ENCODE peak calls at places on chromosome 13, in four cellular contexts. One of them, this sample, is unnamed.

GRCh38 chr13:109344552-109345157 is 441.7 kb downstream of the IRS2 start:
- DNase-seq in GM12878: no peak
- DNase-seq in K562: no peak
- DNase-seq in HepG2: peak; percentile 10
- DNase-seq in this sample: peak; percentile 37

GRCh38 chr13:73056054-73056962 is 2.5 kb upstream of the KLF5 start:
- DNase-seq in GM12878: no peak
- DNase-seq in K562: no peak
- DNase-seq in HepG2: peak; percentile 70
- DNase-seq in this sample: no peak

GRCh38 chr13:102847272-102848234 is 1.7 kb downstream of the ERCC5 start:
- DNase-seq in GM12878: no peak
- DNase-seq in K562: no peak
- DNase-seq in HepG2: no peak
- DNase-seq in this sample: peak; percentile 17

GRCh38 chr13:57634829-57635165 is 3.3 kb downstream of the PCDH17 start:
- DNase-seq in GM12878: no peak
- DNase-seq in K562: no peak
- DNase-seq in HepG2: no peak
- DNase-seq in this sample: peak; percentile 43

GRCh38 chr13:60509601-60510386 is 112.8 kb downstream of the TDRD3 start:
- DNase-seq in GM12878: no peak
- DNase-seq in K562: no peak
- DNase-seq in HepG2: no peak
- DNase-seq in this sample: no peak

GRCh38 chr13:112968380-112968909 is 569 bp upstream of the MCF2L start:
- DNase-seq in GM12878: no peak
- DNase-seq in K562: no peak
- DNase-seq in HepG2: no peak
- DNase-seq in this sample: peak; percentile 82

GRCh38 chr13:77872995-77873394 is 45.6 kb downstream of the EDNRB start:
- DNase-seq in GM12878: no peak
- DNase-seq in K562: no peak
- DNase-seq in HepG2: no peak
- DNase-seq in this sample: no peak

GRCh38 chr13:107866007-107866665 is 349.2 kb downstream of the LIG4 start:
- DNase-seq in GM12878: no peak
- DNase-seq in K562: peak; percentile 59
- DNase-seq in HepG2: no peak
- DNase-seq in this sample: peak; percentile 77

GRCh38 chr13:94329754-94330551 is 149.5 kb downstream of the DCT start:
- DNase-seq in GM12878: no peak
- DNase-seq in K562: no peak
- DNase-seq in HepG2: peak; percentile 28
- DNase-seq in this sample: no peak

GRCh38 chr13:110820311-110820710 is 94.6 kb downstream of the ANKRD10 start:
- DNase-seq in GM12878: no peak
- DNase-seq in K562: no peak
- DNase-seq in HepG2: no peak
- DNase-seq in this sample: no peak

GRCh38 chr13:33639640-33640080 is 178.3 kb upstream of the RFC3 start:
- DNase-seq in GM12878: peak; percentile 40
- DNase-seq in K562: no peak
- DNase-seq in HepG2: peak; percentile 43
- DNase-seq in this sample: no peak

GRCh38 chr13:66887088-66887487 is 343.0 kb downstream of the PCDH9 start:
- DNase-seq in GM12878: peak; percentile 13
- DNase-seq in K562: no peak
- DNase-seq in HepG2: no peak
- DNase-seq in this sample: peak; percentile 8

GRCh38 chr13:77026255-77026782 is 640 bp downstream of the FBXL3 start:
- DNase-seq in GM12878: peak; percentile 42
- DNase-seq in K562: peak; percentile 76
- DNase-seq in HepG2: peak; percentile 63
- DNase-seq in this sample: peak; percentile 83

GRCh38 chr13:20492641-20493040 is 33.0 kb downstream of the CRYL1 start:
- DNase-seq in GM12878: no peak
- DNase-seq in K562: peak; percentile 18
- DNase-seq in HepG2: peak; percentile 46
- DNase-seq in this sample: no peak

GRCh38 chr13:110138009-110138699 is 168.8 kb downstream of the COL4A1 start:
- DNase-seq in GM12878: peak; percentile 36
- DNase-seq in K562: peak; percentile 21
- DNase-seq in HepG2: peak; percentile 8
- DNase-seq in this sample: peak; percentile 79

GRCh38 chr13:38872693-38873092 is 117.9 kb downstream of the STOML3 start:
- DNase-seq in GM12878: no peak
- DNase-seq in K562: peak; percentile 9
- DNase-seq in HepG2: peak; percentile 35
- DNase-seq in this sample: peak; percentile 41

GRCh38 chr13:26784704-26785639 is 24.4 kb upstream of the GPR12 start:
- DNase-seq in GM12878: no peak
- DNase-seq in K562: no peak
- DNase-seq in HepG2: no peak
- DNase-seq in this sample: no peak

GRCh38 chr13:83709751-83710515 is 172.3 kb downstream of the SLITRK1 start:
- DNase-seq in GM12878: no peak
- DNase-seq in K562: no peak
- DNase-seq in HepG2: no peak
- DNase-seq in this sample: no peak

GRCh38 chr13:109787135-109787954 is 962 bp upstream of the IRS2 start:
- DNase-seq in GM12878: no peak
- DNase-seq in K562: peak; percentile 41
- DNase-seq in HepG2: no peak
- DNase-seq in this sample: peak; percentile 73

GRCh38 chr13:110509971-110510786 is 51.3 kb downstream of the RAB20 start:
- DNase-seq in GM12878: no peak
- DNase-seq in K562: peak; percentile 37
- DNase-seq in HepG2: no peak
- DNase-seq in this sample: no peak

GRCh38 chr13:113882266-113882627 is 18.4 kb upstream of the GAS6 start:
- DNase-seq in GM12878: no peak
- DNase-seq in K562: no peak
- DNase-seq in HepG2: no peak
- DNase-seq in this sample: no peak

GRCh38 chr13:46679369-46680180 is 117.4 kb downstream of the ESD start:
- DNase-seq in GM12878: peak; percentile 53
- DNase-seq in K562: no peak
- DNase-seq in HepG2: peak; percentile 9
- DNase-seq in this sample: peak; percentile 64

GRCh38 chr13:110340812-110341444 is 33.8 kb downstream of the COL4A2 start:
- DNase-seq in GM12878: no peak
- DNase-seq in K562: no peak
- DNase-seq in HepG2: no peak
- DNase-seq in this sample: no peak

GRCh38 chr13:77372275-77372674 is 45.4 kb upstream of the MYCBP2 start:
- DNase-seq in GM12878: no peak
- DNase-seq in K562: no peak
- DNase-seq in HepG2: no peak
- DNase-seq in this sample: no peak

GRCh38 chr13:29713841-29714240 is 118.4 kb upstream of the SLC7A1 start:
- DNase-seq in GM12878: no peak
- DNase-seq in K562: peak; percentile 21
- DNase-seq in HepG2: no peak
- DNase-seq in this sample: peak; percentile 33

GRCh38 chr13:84997858-84998257 is 801.4 kb downstream of the SLITRK6 start:
- DNase-seq in GM12878: no peak
- DNase-seq in K562: no peak
- DNase-seq in HepG2: no peak
- DNase-seq in this sample: no peak

GRCh38 chr13:48009298-48009697 is 8.2 kb upstream of the SUCLA2 start:
- DNase-seq in GM12878: no peak
- DNase-seq in K562: no peak
- DNase-seq in HepG2: peak; percentile 44
- DNase-seq in this sample: no peak

GRCh38 chr13:21011378-21011777 is 50.0 kb downstream of the LATS2 start:
- DNase-seq in GM12878: no peak
- DNase-seq in K562: no peak
- DNase-seq in HepG2: no peak
- DNase-seq in this sample: no peak

GRCh38 chr13:72204291-72204690 is 337.3 kb upstream of the DACH1 start:
- DNase-seq in GM12878: no peak
- DNase-seq in K562: no peak
- DNase-seq in HepG2: no peak
- DNase-seq in this sample: no peak

GRCh38 chr13:35549481-35549880 is 73.0 kb upstream of the MAB21L1 start:
- DNase-seq in GM12878: peak; percentile 15
- DNase-seq in K562: no peak
- DNase-seq in HepG2: peak; percentile 1
- DNase-seq in this sample: no peak

GRCh38 chr13:45228002-45228401 is 27.2 kb upstream of the KCTD4 start:
- DNase-seq in GM12878: no peak
- DNase-seq in K562: no peak
- DNase-seq in HepG2: no peak
- DNase-seq in this sample: no peak

GRCh38 chr13:28637714-28638355 is 21.1 kb upstream of the POMP start:
- DNase-seq in GM12878: peak; percentile 50
- DNase-seq in K562: no peak
- DNase-seq in HepG2: peak; percentile 59
- DNase-seq in this sample: no peak

GRCh38 chr13:46182491-46182877 is 507 bp upstream of the LCP1 start:
- DNase-seq in GM12878: no peak
- DNase-seq in K562: no peak
- DNase-seq in HepG2: no peak
- DNase-seq in this sample: no peak

GRCh38 chr13:30107126-30107525 is 200.2 kb downstream of the KATNAL1 start:
- DNase-seq in GM12878: no peak
- DNase-seq in K562: no peak
- DNase-seq in HepG2: no peak
- DNase-seq in this sample: no peak

GRCh38 chr13:41942462-41943094 is 18.3 kb downstream of the VWA8 start:
- DNase-seq in GM12878: no peak
- DNase-seq in K562: no peak
- DNase-seq in HepG2: no peak
- DNase-seq in this sample: no peak
- TF ChIP-seq MXI1 in GM12878: no peak
- TF ChIP-seq MXI1 in K562: no peak
- TF ChIP-seq MXI1 in HepG2: no peak
- TF ChIP-seq MXI1 in this sample: no peak

GRCh38 chr13:50512602-50513527 is 330.6 kb downstream of the DLEU7 start:
- DNase-seq in GM12878: no peak
- DNase-seq in K562: no peak
- DNase-seq in HepG2: peak; percentile 47
- DNase-seq in this sample: no peak
- TF ChIP-seq GABPA in GM12878: no peak
- TF ChIP-seq GABPA in K562: no peak
- TF ChIP-seq GABPA in HepG2: no peak
- TF ChIP-seq GABPA in this sample: no peak

DNA sequence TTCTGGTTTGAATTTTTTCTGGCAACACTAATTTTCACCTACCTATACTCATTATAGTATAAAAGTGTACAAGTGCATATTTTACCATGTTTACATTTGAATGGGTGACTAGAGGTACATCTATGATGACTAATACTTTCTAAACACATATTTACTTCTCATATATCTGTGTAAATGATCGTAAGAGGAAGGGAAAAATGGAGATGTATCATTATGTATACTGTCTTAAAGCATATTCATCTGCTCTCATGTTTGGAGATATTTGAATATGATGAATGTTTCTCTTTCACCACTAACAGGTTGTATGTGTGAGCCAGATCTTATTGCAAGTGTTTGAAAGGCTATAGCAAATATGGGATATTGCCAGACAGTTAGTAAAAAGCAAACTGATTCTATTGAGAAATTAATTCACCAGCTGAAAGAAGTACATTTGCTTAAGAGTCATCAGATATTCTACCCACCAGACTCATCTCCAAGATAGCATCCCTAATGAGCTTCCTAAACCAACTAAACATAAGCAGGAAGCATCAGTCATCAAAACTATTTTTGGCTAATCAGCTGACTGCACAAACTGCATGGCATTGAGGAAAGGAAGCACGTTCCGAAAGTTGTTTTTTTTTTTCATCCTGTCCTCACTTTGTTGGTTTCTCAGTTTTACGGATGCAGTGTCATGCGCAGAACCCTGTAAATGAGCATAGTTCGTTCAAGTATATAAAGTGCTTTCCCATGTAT is 738.2 kb downstream of the GPC5 start:
- DNase-seq in GM12878: no peak
- DNase-seq in K562: no peak
- DNase-seq in HepG2: no peak
- DNase-seq in this sample: no peak
- TF ChIP-seq MXI1 in GM12878: no peak
- TF ChIP-seq MXI1 in K562: no peak
- TF ChIP-seq MXI1 in HepG2: no peak
- TF ChIP-seq MXI1 in this sample: no peak

GRCh38 chr13:92255533-92255932 is 857.1 kb downstream of the GPC5 start:
- DNase-seq in GM12878: no peak
- DNase-seq in K562: no peak
- DNase-seq in HepG2: no peak
- DNase-seq in this sample: no peak

GRCh38 chr13:92265408-92265807 is 867.0 kb downstream of the GPC5 start:
- DNase-seq in GM12878: no peak
- DNase-seq in K562: no peak
- DNase-seq in HepG2: no peak
- DNase-seq in this sample: no peak

GRCh38 chr13:92260363-92260762 is 861.9 kb downstream of the GPC5 start:
- DNase-seq in GM12878: no peak
- DNase-seq in K562: no peak
- DNase-seq in HepG2: no peak
- DNase-seq in this sample: no peak

GRCh38 chr13:92259523-92259922 is 861.1 kb downstream of the GPC5 start:
- DNase-seq in GM12878: no peak
- DNase-seq in K562: no peak
- DNase-seq in HepG2: no peak
- DNase-seq in this sample: no peak
- TF ChIP-seq GABPA in GM12878: no peak
- TF ChIP-seq GABPA in K562: no peak
- TF ChIP-seq GABPA in HepG2: no peak
- TF ChIP-seq GABPA in this sample: no peak

GRCh38 chr13:59247166-59247565 is 916.6 kb downstream of the DIAPH3 start:
- DNase-seq in GM12878: no peak
- DNase-seq in K562: no peak
- DNase-seq in HepG2: no peak
- DNase-seq in this sample: no peak
- TF ChIP-seq MXI1 in GM12878: no peak
- TF ChIP-seq MXI1 in K562: no peak
- TF ChIP-seq MXI1 in HepG2: no peak
- TF ChIP-seq MXI1 in this sample: no peak

This sample was measured in SK-N-SH.